ENCODE peak calls at places on chromosomes 6 and 20, in seven cellular contexts. O is foreskin fibroblast, Q is epithelial cell of esophagus, A is mesothelial cell of epicardium, P is fibroblast of mammary gland, Y is AG04450, G is AG10803. X is an unnamed sample.

GRCh38 chr6:81842254-81842653 is 89.8 kb upstream of the TENT5A start:
- DNase-seq in O (peak; percentile 36), Q (no peak), A (no peak), P (no peak), Y (no peak), G (no peak), X (no peak)

GRCh38 chr6:45661667-45662066 is 283.9 kb upstream of the SUPT3H start:
- DNase-seq in O (peak; percentile 96), Q (peak; percentile 61), A (no peak), P (peak; percentile 100), Y (no peak), G (peak; percentile 87), X (peak; percentile 66)

GRCh38 chr6:164252952-164253351 is 838.4 kb downstream of the QKI start:
- DNase-seq in O (no peak), Q (no peak), A (no peak), P (peak; percentile 15), Y (no peak), G (no peak), X (no peak)

GRCh38 chr6:167849846-167850459 is 23.2 kb downstream of the AFDN start:
- DNase-seq in O (no peak), Q (peak; percentile 95), A (no peak), P (no peak), Y (no peak), G (no peak), X (no peak)

GRCh38 chr6:53410508-53411258 is 61.9 kb upstream of the ELOVL5 start:
- DNase-seq in O (peak; percentile 37), Q (peak; percentile 53), A (no peak), P (peak; percentile 53), Y (no peak), G (peak; percentile 42), X (peak; percentile 23)

GRCh38 chr6:29376003-29376402 is 912 bp upstream of the OR12D3 start:
- DNase-seq in O (no peak), Q (peak; percentile 58), A (no peak), P (peak; percentile 1), Y (no peak), G (no peak), X (no peak)

GRCh38 chr6:144346719-144347446 is 61.7 kb downstream of the UTRN start:
- DNase-seq in O (peak; percentile 69), Q (peak; percentile 86), A (no peak), P (peak; percentile 71), Y (peak; percentile 24), G (peak; percentile 76), X (peak; percentile 57)

GRCh38 chr6:36676142-36677058 is 2.1 kb upstream of the CDKN1A start:
- DNase-seq in O (no peak), Q (peak; percentile 87), A (no peak), P (peak; percentile 65), Y (no peak), G (peak; percentile 75), X (no peak)

GRCh38 chr6:129686941-129687627 is 22.9 kb downstream of the ARHGAP18 start:
- DNase-seq in O (no peak), Q (peak; percentile 84), A (no peak), P (peak; percentile 48), Y (no peak), G (peak; percentile 52), X (peak; percentile 36)

GRCh38 chr20:22740829-22741228 is 156.5 kb upstream of the FOXA2 start:
- DNase-seq in O (no peak), Q (peak; percentile 82), A (no peak), P (no peak), Y (no peak), G (no peak), X (no peak)

GRCh38 chr6:110357298-110357695 is 852 bp downstream of the METTL24 start:
- DNase-seq in O (no peak), Q (no peak), A (no peak), P (peak; percentile 3), Y (no peak), G (no peak), X (no peak)

GRCh38 chr6:158852312-158853071 is 33.3 kb upstream of the EZR start:
- DNase-seq in O (no peak), Q (peak; percentile 21), A (no peak), P (no peak), Y (no peak), G (no peak), X (no peak)

GRCh38 chr6:127737009-127737486 is 160.1 kb downstream of the C6orf58 start:
- DNase-seq in O (peak; percentile 53), Q (peak; percentile 78), A (no peak), P (peak; percentile 74), Y (peak; percentile 45), G (peak; percentile 75), X (peak; percentile 79)

GRCh38 chr20:56988446-56988845 is 278.0 kb downstream of the BMP7 start:
- DNase-seq in O (no peak), Q (no peak), A (no peak), P (no peak), Y (no peak), G (no peak), X (no peak)

GRCh38 chr20:63850689-63851547 is 10.4 kb upstream of the ABHD16B start:
- DNase-seq in O (no peak), Q (no peak), A (no peak), P (no peak), Y (no peak), G (no peak), X (no peak)

GRCh38 chr20:19440660-19441527 is 228.5 kb downstream of the SLC24A3 start:
- DNase-seq in O (no peak), Q (no peak), A (no peak), P (no peak), Y (no peak), G (no peak), X (no peak)

GRCh38 chr6:38634518-38634917 is 5.2 kb downstream of the BTBD9 start:
- DNase-seq in O (no peak), Q (no peak), A (no peak), P (no peak), Y (no peak), G (no peak), X (no peak)

GRCh38 chr6:23890543-23891227 is 235.3 kb upstream of the NRSN1 start:
- DNase-seq in O (no peak), Q (peak; percentile 54), A (no peak), P (peak; percentile 40), Y (no peak), G (peak; percentile 5), X (no peak)

GRCh38 chr6:151070666-151071065 is 169.1 kb upstream of the AKAP12 start:
- DNase-seq in O (peak; percentile 23), Q (no peak), A (no peak), P (peak; percentile 53), Y (peak; percentile 52), G (peak; percentile 60), X (no peak)

DNA sequence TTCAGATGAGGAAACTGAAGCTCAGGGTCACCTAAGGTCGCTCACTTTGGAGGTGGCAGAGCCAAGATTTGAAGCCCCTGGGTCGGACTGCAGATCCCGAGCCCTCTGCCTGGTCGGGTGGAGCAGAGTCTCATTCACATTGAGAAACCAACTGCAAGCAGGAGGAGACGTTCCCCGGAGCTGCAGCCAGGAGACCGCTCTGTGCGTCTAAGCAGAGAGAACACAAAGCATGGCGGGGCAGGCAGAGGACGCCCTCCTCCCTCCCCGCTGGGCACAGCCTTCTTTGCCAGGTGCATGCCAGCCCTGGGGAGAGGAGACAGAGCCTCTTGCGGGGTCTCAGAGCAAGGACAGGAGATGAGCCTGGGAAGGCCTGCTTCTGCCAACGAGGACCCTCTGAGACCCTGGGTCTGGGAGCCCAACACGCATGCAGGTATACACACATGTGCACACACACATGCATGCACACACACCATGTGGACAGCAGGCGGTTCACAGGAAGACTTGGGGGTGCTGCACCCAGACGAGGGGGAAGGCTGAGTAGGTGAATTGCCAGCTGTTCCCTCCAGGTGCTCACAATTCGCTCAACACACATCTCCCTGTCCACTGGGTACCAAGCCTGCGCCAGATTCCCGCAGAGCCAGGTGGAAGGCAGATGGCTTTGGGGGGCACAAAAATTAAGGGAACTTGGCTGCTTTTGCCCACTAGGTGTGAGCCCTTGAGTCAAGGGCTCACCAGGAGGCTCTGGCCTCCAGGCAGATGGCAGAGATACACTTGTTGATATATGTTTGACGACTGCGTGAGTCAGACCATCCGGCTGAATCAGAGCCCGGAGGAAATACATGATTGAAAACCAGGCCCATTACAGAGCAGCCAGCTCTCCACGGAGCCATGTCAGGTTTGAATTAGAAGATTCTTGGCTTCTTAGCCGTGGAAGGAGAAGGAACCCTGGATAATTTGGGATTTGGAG is 5.5 kb upstream of the NTSR1 start:
- DNase-seq in O (peak; percentile 93), Q (peak; percentile 95), A (no peak), P (peak; percentile 95), Y (peak; percentile 72), G (peak; percentile 82), X (peak; percentile 94)
- TF ChIP-seq CTCF in O (peak; percentile 59), Q (peak; percentile 46), A (no peak), P (peak; percentile 64), Y (peak; percentile 59), G (peak; percentile 46), X (peak; percentile 76)

DNA sequence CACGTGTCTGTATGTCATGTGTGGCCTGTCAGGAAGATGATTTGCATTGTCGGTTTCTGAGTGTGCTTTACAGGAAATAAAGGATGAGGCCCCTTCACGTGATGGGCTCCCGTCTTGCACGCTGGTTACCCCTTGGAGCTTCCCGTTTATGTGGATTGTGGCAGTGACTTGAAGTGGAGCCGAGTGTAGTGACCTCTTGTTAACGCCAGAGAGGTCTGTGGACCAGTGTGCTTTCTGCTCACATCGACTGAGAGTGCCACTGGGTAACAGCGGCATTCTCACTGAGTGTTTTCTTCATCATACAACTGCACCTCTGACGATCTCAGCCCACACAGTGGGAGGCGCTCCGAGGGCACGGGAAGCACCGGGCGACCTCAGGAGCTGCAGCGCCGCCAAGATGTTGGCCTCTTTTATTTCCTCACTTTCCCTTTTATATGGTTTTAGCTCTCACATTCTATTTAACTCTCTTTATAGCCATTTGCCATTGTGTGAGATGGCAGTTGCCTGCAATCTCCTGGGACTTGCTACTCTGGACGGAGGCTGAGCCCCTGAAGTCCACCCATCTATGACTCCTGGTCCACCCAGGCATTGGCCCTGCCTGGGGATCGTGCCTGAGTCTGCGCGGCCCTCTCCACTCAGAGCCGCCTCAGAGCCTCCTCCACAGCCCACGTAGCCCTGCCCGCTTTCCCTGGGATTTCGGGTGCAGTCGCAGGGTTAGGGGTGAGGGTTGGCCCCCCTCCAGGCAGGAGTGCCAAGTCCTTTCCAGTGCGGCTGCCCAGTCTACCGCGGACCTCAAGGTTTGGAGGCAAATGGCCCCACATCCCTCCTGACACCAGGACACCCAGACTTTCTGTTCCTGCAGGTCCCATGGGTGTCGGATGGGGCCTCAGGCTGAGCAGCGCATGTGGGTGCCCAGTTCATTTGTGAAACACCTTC is 238.9 kb downstream of the ERMARD start:
- DNase-seq in O (no peak), Q (no peak), A (no peak), P (no peak), Y (no peak), G (no peak), X (no peak)
- TF ChIP-seq CTCF in O (no peak), Q (no peak), A (no peak), P (no peak), Y (no peak), G (no peak), X (no peak)

GRCh38 chr6:155880905-155881304 is 425.3 kb upstream of the NOX3 start:
- DNase-seq in O (peak; percentile 59), Q (no peak), A (no peak), P (peak; percentile 30), Y (no peak), G (peak; percentile 17), X (peak; percentile 51)
- TF ChIP-seq CTCF in O (no peak), Q (no peak), A (no peak), P (no peak), Y (no peak), G (no peak), X (no peak)

DNA sequence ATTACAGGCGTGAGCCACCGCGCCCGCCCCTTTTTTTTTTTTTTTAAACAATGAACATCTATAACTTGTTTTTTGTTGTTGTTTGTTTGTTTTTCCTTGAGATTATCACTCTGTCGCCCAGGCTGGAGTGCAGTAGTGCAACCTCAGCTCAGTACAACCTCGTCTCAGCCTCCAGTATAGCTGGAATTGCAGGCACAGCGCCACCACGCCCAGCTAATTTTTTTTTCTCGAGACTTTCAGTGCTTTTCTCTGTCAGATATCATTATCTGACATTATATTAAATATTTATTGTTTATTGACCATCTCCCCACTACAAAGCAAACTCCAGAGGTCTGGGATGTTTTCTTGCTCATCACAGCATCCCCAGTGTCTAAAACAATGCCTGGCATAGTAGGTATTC is 2.3 kb upstream of the DLK2 start:
- DNase-seq in O (no peak), Q (no peak), A (no peak), P (no peak), Y (no peak), G (no peak), X (no peak)
- TF ChIP-seq CTCF in O (no peak), Q (no peak), A (no peak), P (no peak), Y (no peak), G (no peak), X (no peak)

X was measured in HFFc6.